ENCODE peak calls at places on chromosomes 2 and 18, in nine cellular contexts. K, N, T, C, O, B, Q, L and U are unnamed samples.
A peak's percentile ranks its signal among the peaks of the same experiment; 100 is the strongest.

GRCh38 chr2:16665746-16666452 is at the start of gene CYRIA:
- DNase-seq in C (peak; percentile 24), N (peak; percentile 32), Q (no peak), B (peak; percentile 72), T (peak; percentile 67), L (peak; percentile 14), O (peak; percentile 83), K (peak; percentile 36), U (peak; percentile 51)

GRCh38 chr2:46045888-46046287 is 251.3 kb upstream of the EPAS1 start:
- DNase-seq in O (no peak), C (no peak), K (no peak), T (no peak), N (peak; percentile 12), B (no peak), L (no peak), Q (no peak), U (no peak)

GRCh38 chr2:10305715-10306114 is 3.0 kb downstream of the HPCAL1 start:
- DNase-seq in K (no peak), L (no peak), O (no peak), Q (peak; percentile 50), B (peak; percentile 29), N (no peak), C (no peak), T (no peak), U (peak; percentile 69)

GRCh38 chr2:24478243-24478642 is 12.8 kb upstream of the NCOA1 start:
- DNase-seq in N (no peak), B (no peak), C (no peak), K (no peak), T (no peak), O (no peak), Q (no peak), L (no peak), U (no peak)

GRCh38 chr2:49973917-49974368 is 819.6 kb upstream of the FSHR start:
- DNase-seq in L (peak; percentile 40), T (peak; percentile 43), Q (no peak), B (peak; percentile 81), O (peak; percentile 16), N (peak; percentile 29), C (peak; percentile 69), K (peak; percentile 62), U (peak; percentile 38)

GRCh38 chr2:64634338-64635267 is 19.1 kb downstream of the SERTAD2 start:
- DNase-seq in C (no peak), Q (no peak), T (peak; percentile 51), B (no peak), K (no peak), O (no peak), L (no peak), N (no peak), U (no peak)

GRCh38 chr2:233287871-233288270 is 19.7 kb upstream of the SAG start:
- DNase-seq in N (no peak), B (no peak), L (no peak), T (no peak), C (no peak), O (no peak), K (no peak), Q (no peak), U (no peak)

GRCh38 chr2:23600336-23600735 is 215.4 kb downstream of the KLHL29 start:
- DNase-seq in C (no peak), Q (no peak), O (no peak), L (no peak), K (peak; percentile 27), N (no peak), T (no peak), B (peak; percentile 69), U (no peak)

GRCh38 chr18:524496-524895 is 24.0 kb upstream of the COLEC12 start:
- DNase-seq in K (peak; percentile 86), L (no peak), Q (no peak), T (no peak), B (peak; percentile 46), O (no peak), C (no peak), N (peak; percentile 26), U (peak; percentile 30)

GRCh38 chr2:17615728-17616351 is 75.3 kb downstream of the VSNL1 start:
- DNase-seq in L (no peak), Q (no peak), N (peak; percentile 99), B (no peak), O (no peak), C (no peak), K (peak; percentile 91), T (no peak), U (peak; percentile 63)

GRCh38 chr18:58208207-58208944 is 164.3 kb downstream of the NEDD4L start:
- DNase-seq in O (no peak), N (no peak), Q (no peak), C (no peak), T (no peak), L (no peak), K (peak; percentile 45), B (no peak), U (no peak)

GRCh38 chr2:26515771-26516170 is 37.8 kb upstream of the OTOF start:
- DNase-seq in L (no peak), K (no peak), B (no peak), Q (no peak), N (no peak), T (no peak), C (no peak), O (no peak), U (no peak)

GRCh38 chr2:74119912-74120825 is 27.5 kb downstream of the BOLA3 start:
- DNase-seq in L (peak; percentile 73), Q (peak; percentile 88), K (peak; percentile 89), N (peak; percentile 88), O (peak; percentile 93), C (peak; percentile 25), T (peak; percentile 76), B (peak; percentile 93), U (peak; percentile 90)

GRCh38 chr18:1585881-1586488 is 681.3 kb downstream of the ADCYAP1 start:
- DNase-seq in Q (peak; percentile 72), K (peak; percentile 25), N (peak; percentile 31), O (peak; percentile 8), L (no peak), B (peak; percentile 45), C (peak; percentile 83), T (no peak), U (no peak)

GRCh38 chr2:223042704-223043118 is 9.3 kb upstream of the KCNE4 start:
- DNase-seq in T (no peak), L (no peak), N (peak; percentile 43), O (no peak), B (no peak), Q (peak; percentile 19), C (no peak), K (peak; percentile 55), U (no peak)

GRCh38 chr2:52294628-52295027 is 1262.7 kb upstream of the NRXN1 start:
- DNase-seq in O (no peak), T (no peak), C (no peak), Q (no peak), L (no peak), K (no peak), B (no peak), N (no peak), U (no peak)

GRCh38 chr2:36373149-36373880 is 17.7 kb downstream of the CRIM1 start:
- DNase-seq in B (no peak), C (no peak), Q (no peak), O (no peak), T (no peak), N (peak; percentile 59), K (peak; percentile 87), L (no peak), U (peak; percentile 42)

GRCh38 chr2:14761118-14761517 is 128.6 kb downstream of the LRATD1 start:
- DNase-seq in O (no peak), L (no peak), C (no peak), B (no peak), K (no peak), T (no peak), N (no peak), Q (no peak), U (no peak)

GRCh38 chr2:28166956-28167355 is 225.7 kb upstream of the FOSL2 start:
- DNase-seq in K (peak; percentile 71), T (no peak), N (peak; percentile 62), L (no peak), C (no peak), O (no peak), Q (peak; percentile 68), B (no peak), U (no peak)

GRCh38 chr18:9240270-9240669 is 94.3 kb upstream of the TWSG1 start:
- DNase-seq in O (no peak), L (no peak), N (no peak), K (no peak), T (no peak), Q (no peak), C (no peak), B (no peak), U (no peak)

GRCh38 chr2:88038263-88039105 is 17.1 kb downstream of the KRCC1 start:
- DNase-seq in Q (peak; percentile 73), B (peak; percentile 65), T (no peak), L (no peak), N (peak; percentile 87), K (peak; percentile 95), O (no peak), C (no peak), U (no peak)

GRCh38 chr2:173134703-173135102 is 59.1 kb downstream of the MAP3K20 start:
- DNase-seq in Q (no peak), N (no peak), K (no peak), B (no peak), O (no peak), L (no peak), C (no peak), T (no peak), U (no peak)

GRCh38 chr2:223001831-223002230 is 50.2 kb upstream of the KCNE4 start:
- DNase-seq in B (peak; percentile 42), Q (no peak), T (no peak), K (peak; percentile 80), L (no peak), O (no peak), C (peak; percentile 80), N (no peak), U (no peak)

GRCh38 chr2:14385043-14385442 is 247.5 kb upstream of the LRATD1 start:
- DNase-seq in C (no peak), T (no peak), O (no peak), K (no peak), N (peak; percentile 14), L (no peak), Q (no peak), B (no peak), U (no peak)

GRCh38 chr2:200258881-200259576 is 47.5 kb upstream of the SPATS2L start:
- DNase-seq in N (no peak), C (no peak), Q (no peak), T (no peak), L (no peak), O (no peak), K (no peak), B (no peak), U (peak; percentile 11)

GRCh38 chr2:54665436-54665856 is 58.0 kb upstream of the EML6 start:
- DNase-seq in L (no peak), B (peak; percentile 32), C (peak; percentile 25), O (peak; percentile 51), T (no peak), N (peak; percentile 45), K (peak; percentile 27), Q (peak; percentile 48), U (peak; percentile 12)

GRCh38 chr2:236113425-236113824 is 54.8 kb downstream of the GBX2 start:
- DNase-seq in N (no peak), Q (no peak), C (no peak), T (no peak), O (no peak), B (no peak), K (peak; percentile 6), L (no peak), U (peak; percentile 39)